ENCODE peak calls at places on chromosomes 7 and 10, in eight cellular contexts. K is effector memory CD4-positive, alpha-beta T cell; G is activated CD4-positive, alpha-beta T cell treated with anti-CD3 and anti-CD28 coated beads, Interleukin-2, amount 10 ng/mL, durations not matched to agents 7 days and 5 days; M is amniotic stem cell; Q is NCI-H1417; L is HEK293T; F is H9; U is DMS53. A is an unnamed sample.

GRCh38 chr10:74500806-74501205 is 325.6 kb upstream of the KAT6B start:
- DNase-seq in L (no peak), U (no peak), F (no peak), K (no peak), Q (no peak), M (no peak), G (no peak), A (peak)

GRCh38 chr10:78985973-78986372 is 82.8 kb upstream of the ZMIZ1 start:
- DNase-seq in L (no peak), G (no peak), K (no peak), Q (no peak), F (no peak), M (no peak), U (no peak), A (no peak)

GRCh38 chr7:16803881-16804673 is 722 bp downstream of the AGR2 start:
- DNase-seq in U (peak), M (no peak), F (no peak), L (no peak), Q (no peak), G (no peak), K (no peak), A (no peak)

GRCh38 chr7:36633377-36633776 is 90.9 kb downstream of the AOAH start:
- DNase-seq in G (no peak), M (no peak), U (no peak), Q (no peak), L (no peak), F (peak), K (no peak), A (no peak)

GRCh38 chr7:27704407-27705199 is 35.4 kb upstream of the TAX1BP1 start:
- DNase-seq in K (no peak), Q (no peak), G (no peak), F (no peak), M (no peak), L (no peak), U (no peak), A (no peak)

GRCh38 chr10:72171175-72171630 is 44.6 kb upstream of the ANAPC16 start:
- DNase-seq in G (no peak), K (no peak), L (no peak), U (no peak), Q (no peak), M (peak), F (no peak), A (peak)

GRCh38 chr10:132434405-132435005 is 37.5 kb downstream of the PWWP2B start:
- DNase-seq in L (peak), G (peak), U (peak), K (no peak), M (no peak), Q (no peak), F (no peak), A (no peak)

GRCh38 chr7:146146866-146147265 is 30.3 kb downstream of the CNTNAP2 start:
- DNase-seq in G (no peak), Q (peak), F (no peak), U (peak), K (no peak), L (no peak), M (peak), A (no peak)

GRCh38 chr7:17256375-17256774 is 42.1 kb upstream of the AHR start:
- DNase-seq in K (no peak), L (no peak), G (no peak), F (no peak), U (no peak), M (no peak), Q (no peak), A (no peak)

GRCh38 chr10:121087129-121087528 is 236.0 kb downstream of the WDR11 start:
- DNase-seq in K (no peak), M (no peak), G (no peak), L (no peak), Q (no peak), U (no peak), F (no peak), A (no peak)

A was measured in pulmonary artery endothelial cell.